ENCODE peak calls at places on chromosomes 11 and 22, in ten cellular contexts. One of them, this sample, is unnamed.

GRCh38 chr11:93271596-93271995 is 58.9 kb upstream of the DEUP1 start:
- DNase-seq in bronchial epithelial cell: no peak
- DNase-seq in AG09309: no peak
- DNase-seq in fibroblast of the aortic adventitia: no peak
- DNase-seq in stomach: no peak
- DNase-seq in tibial nerve: no peak
- DNase-seq in heart left ventricle: no peak
- DNase-seq in thoracic aorta: no peak
- DNase-seq in right atrium auricular region: no peak
- DNase-seq in cardiac fibroblast: no peak
- DNase-seq in this sample: no peak

GRCh38 chr11:116282481-116282880 is 490.3 kb downstream of the BUD13 start:
- DNase-seq in bronchial epithelial cell: no peak
- DNase-seq in AG09309: no peak
- DNase-seq in fibroblast of the aortic adventitia: no peak
- DNase-seq in stomach: no peak
- DNase-seq in tibial nerve: no peak
- DNase-seq in heart left ventricle: no peak
- DNase-seq in thoracic aorta: no peak
- DNase-seq in right atrium auricular region: no peak
- DNase-seq in cardiac fibroblast: no peak
- DNase-seq in this sample: no peak

GRCh38 chr22:35219012-35219411 is 38.3 kb upstream of the HMGXB4 start:
- DNase-seq in bronchial epithelial cell: peak; percentile 33
- DNase-seq in AG09309: peak; percentile 40
- DNase-seq in fibroblast of the aortic adventitia: peak; percentile 6
- DNase-seq in stomach: no peak
- DNase-seq in tibial nerve: no peak
- DNase-seq in heart left ventricle: no peak
- DNase-seq in thoracic aorta: no peak
- DNase-seq in right atrium auricular region: no peak
- DNase-seq in cardiac fibroblast: peak; percentile 56
- DNase-seq in this sample: peak; percentile 79

GRCh38 chr11:117197516-117198456 is 1.4 kb upstream of the TAGLN start:
- DNase-seq in bronchial epithelial cell: peak; percentile 12
- DNase-seq in AG09309: no peak
- DNase-seq in fibroblast of the aortic adventitia: no peak
- DNase-seq in stomach: peak; percentile 57
- DNase-seq in tibial nerve: no peak
- DNase-seq in heart left ventricle: peak; percentile 33
- DNase-seq in thoracic aorta: no peak
- DNase-seq in right atrium auricular region: no peak
- DNase-seq in cardiac fibroblast: peak; percentile 57
- DNase-seq in this sample: no peak

GRCh38 chr11:30586251-30587144 is at the start of gene MPPED2:
- DNase-seq in bronchial epithelial cell: no peak
- DNase-seq in AG09309: no peak
- DNase-seq in fibroblast of the aortic adventitia: peak; percentile 2
- DNase-seq in stomach: no peak
- DNase-seq in tibial nerve: no peak
- DNase-seq in heart left ventricle: peak; percentile 59
- DNase-seq in thoracic aorta: no peak
- DNase-seq in right atrium auricular region: no peak
- DNase-seq in cardiac fibroblast: no peak
- DNase-seq in this sample: no peak

GRCh38 chr11:124481365-124482323 is 36.1 kb upstream of the OR8B8 start:
- DNase-seq in bronchial epithelial cell: peak; percentile 47
- DNase-seq in AG09309: no peak
- DNase-seq in fibroblast of the aortic adventitia: peak; percentile 39
- DNase-seq in stomach: no peak
- DNase-seq in tibial nerve: no peak
- DNase-seq in heart left ventricle: peak; percentile 39
- DNase-seq in thoracic aorta: no peak
- DNase-seq in right atrium auricular region: no peak
- DNase-seq in cardiac fibroblast: peak; percentile 80
- DNase-seq in this sample: peak; percentile 22

GRCh38 chr22:38423512-38424503 is 31.2 kb downstream of the KCNJ4 start:
- DNase-seq in bronchial epithelial cell: peak; percentile 10
- DNase-seq in AG09309: no peak
- DNase-seq in fibroblast of the aortic adventitia: no peak
- DNase-seq in stomach: no peak
- DNase-seq in tibial nerve: no peak
- DNase-seq in heart left ventricle: no peak
- DNase-seq in thoracic aorta: no peak
- DNase-seq in right atrium auricular region: no peak
- DNase-seq in cardiac fibroblast: no peak
- DNase-seq in this sample: no peak

GRCh38 chr11:69355346-69355940 is 61.5 kb downstream of the MYEOV start:
- DNase-seq in bronchial epithelial cell: no peak
- DNase-seq in AG09309: no peak
- DNase-seq in fibroblast of the aortic adventitia: no peak
- DNase-seq in stomach: peak; percentile 15
- DNase-seq in tibial nerve: no peak
- DNase-seq in heart left ventricle: no peak
- DNase-seq in thoracic aorta: no peak
- DNase-seq in right atrium auricular region: peak; percentile 52
- DNase-seq in cardiac fibroblast: no peak
- DNase-seq in this sample: no peak

GRCh38 chr22:31622980-31623379 is 39.0 kb downstream of the PISD start:
- DNase-seq in bronchial epithelial cell: no peak
- DNase-seq in AG09309: no peak
- DNase-seq in fibroblast of the aortic adventitia: no peak
- DNase-seq in stomach: no peak
- DNase-seq in tibial nerve: no peak
- DNase-seq in heart left ventricle: no peak
- DNase-seq in thoracic aorta: no peak
- DNase-seq in right atrium auricular region: no peak
- DNase-seq in cardiac fibroblast: no peak
- DNase-seq in this sample: no peak

DNA sequence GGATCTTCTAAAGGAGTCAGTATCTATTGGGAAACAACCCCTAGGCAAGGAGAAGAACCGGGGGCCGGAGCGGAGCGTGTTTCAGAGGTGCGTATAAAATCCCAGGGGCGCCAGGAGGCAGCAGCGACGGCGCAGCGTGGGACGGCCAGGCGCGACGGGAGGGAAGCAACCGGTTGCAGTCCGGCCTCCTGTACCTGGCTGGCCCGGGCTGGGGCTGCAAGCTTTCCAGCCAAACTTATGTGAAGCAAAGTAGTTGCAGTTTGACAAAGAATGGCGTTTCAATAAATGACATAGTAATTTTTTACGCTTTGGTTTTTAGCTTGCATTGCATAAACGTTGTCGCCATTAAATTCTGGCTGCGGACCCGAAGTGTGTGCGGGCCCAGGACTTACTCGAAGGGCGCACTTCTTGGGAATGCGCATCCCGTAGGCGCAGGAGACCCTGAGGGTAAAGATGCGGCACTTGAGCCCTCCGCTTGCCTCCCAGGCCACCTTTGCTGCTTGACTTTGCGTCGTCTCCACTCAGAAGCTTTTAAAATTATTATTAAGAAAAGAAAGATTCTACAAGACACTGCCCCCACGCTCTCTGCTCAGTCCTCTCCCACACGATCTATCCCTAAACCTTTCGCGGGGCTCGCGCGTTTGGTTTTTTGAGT is 1.5 kb upstream of the WT1 start:
- DNase-seq in bronchial epithelial cell: no peak
- DNase-seq in AG09309: no peak
- DNase-seq in fibroblast of the aortic adventitia: no peak
- DNase-seq in stomach: no peak
- DNase-seq in tibial nerve: no peak
- DNase-seq in heart left ventricle: no peak
- DNase-seq in thoracic aorta: no peak
- DNase-seq in right atrium auricular region: no peak
- DNase-seq in cardiac fibroblast: peak; percentile 23
- DNase-seq in this sample: no peak
- TF ChIP-seq CTCF in bronchial epithelial cell: no peak
- TF ChIP-seq CTCF in AG09309: no peak
- TF ChIP-seq CTCF in fibroblast of the aortic adventitia: no peak
- TF ChIP-seq CTCF in stomach: no peak
- TF ChIP-seq CTCF in tibial nerve: no peak
- TF ChIP-seq CTCF in heart left ventricle: no peak
- TF ChIP-seq CTCF in thoracic aorta: no peak
- TF ChIP-seq CTCF in right atrium auricular region: no peak
- TF ChIP-seq CTCF in cardiac fibroblast: no peak
- TF ChIP-seq CTCF in this sample: no peak

DNA sequence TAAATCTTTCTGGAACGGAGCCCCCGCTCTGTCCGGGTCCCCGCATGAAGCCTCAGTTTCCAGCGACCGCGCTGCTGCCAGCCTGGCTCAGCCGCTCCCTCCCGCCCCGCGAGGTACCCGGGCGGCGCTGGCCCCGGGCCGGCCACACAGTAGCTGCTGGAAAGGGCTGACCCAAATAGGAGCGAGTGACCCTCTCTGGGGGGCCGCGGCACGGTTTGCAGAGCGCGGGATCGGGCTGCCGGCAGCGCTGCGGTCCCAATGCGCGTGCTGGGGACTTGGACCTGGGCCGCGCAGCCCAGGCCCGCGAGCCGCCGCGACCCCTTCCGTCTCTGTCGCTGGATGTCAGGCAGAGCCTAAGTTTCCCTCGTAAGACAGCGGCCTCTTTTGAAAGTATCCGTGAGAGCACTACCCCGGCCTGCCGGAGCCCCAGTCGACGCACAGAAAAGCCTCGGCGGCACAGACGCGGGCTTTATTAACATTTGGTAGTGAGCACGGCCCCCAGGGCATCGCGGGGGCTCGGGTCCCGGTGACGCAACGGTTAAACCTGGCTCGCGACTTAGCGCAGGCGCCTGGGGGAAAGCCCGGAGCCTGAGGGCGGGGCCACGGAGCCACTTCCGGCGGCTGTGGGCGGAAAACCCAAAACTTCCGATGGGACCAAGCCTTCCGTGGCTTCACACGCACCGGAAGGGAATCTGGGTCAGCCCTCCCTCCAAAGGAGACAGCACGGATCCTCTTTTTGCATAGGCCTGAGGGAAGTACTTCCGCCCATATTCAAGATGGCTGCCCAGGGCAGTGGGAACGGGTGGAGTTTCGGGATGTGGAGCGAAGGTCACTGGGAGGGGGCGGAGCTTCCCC is 14.9 kb downstream of the BAD start:
- DNase-seq in bronchial epithelial cell: peak; percentile 98
- DNase-seq in AG09309: peak; percentile 100
- DNase-seq in fibroblast of the aortic adventitia: peak; percentile 100
- DNase-seq in stomach: peak; percentile 98
- DNase-seq in tibial nerve: peak; percentile 97
- DNase-seq in heart left ventricle: peak; percentile 98
- DNase-seq in thoracic aorta: peak; percentile 93
- DNase-seq in right atrium auricular region: peak; percentile 99
- DNase-seq in cardiac fibroblast: peak; percentile 100
- DNase-seq in this sample: peak; percentile 100
- TF ChIP-seq CTCF in bronchial epithelial cell: peak; percentile 10
- TF ChIP-seq CTCF in AG09309: no peak
- TF ChIP-seq CTCF in fibroblast of the aortic adventitia: no peak
- TF ChIP-seq CTCF in stomach: no peak
- TF ChIP-seq CTCF in tibial nerve: peak; percentile 19
- TF ChIP-seq CTCF in heart left ventricle: no peak
- TF ChIP-seq CTCF in thoracic aorta: no peak
- TF ChIP-seq CTCF in right atrium auricular region: peak; percentile 55
- TF ChIP-seq CTCF in cardiac fibroblast: no peak
- TF ChIP-seq CTCF in this sample: peak; percentile 42

GRCh38 chr11:95363710-95364109 is 132.7 kb upstream of the SESN3 start:
- DNase-seq in bronchial epithelial cell: no peak
- DNase-seq in AG09309: no peak
- DNase-seq in fibroblast of the aortic adventitia: no peak
- DNase-seq in stomach: no peak
- DNase-seq in tibial nerve: no peak
- DNase-seq in heart left ventricle: no peak
- DNase-seq in thoracic aorta: no peak
- DNase-seq in right atrium auricular region: no peak
- DNase-seq in cardiac fibroblast: no peak
- DNase-seq in this sample: no peak
- TF ChIP-seq CTCF in bronchial epithelial cell: no peak
- TF ChIP-seq CTCF in AG09309: no peak
- TF ChIP-seq CTCF in fibroblast of the aortic adventitia: no peak
- TF ChIP-seq CTCF in stomach: no peak
- TF ChIP-seq CTCF in tibial nerve: no peak
- TF ChIP-seq CTCF in heart left ventricle: no peak
- TF ChIP-seq CTCF in thoracic aorta: no peak
- TF ChIP-seq CTCF in right atrium auricular region: no peak
- TF ChIP-seq CTCF in cardiac fibroblast: no peak
- TF ChIP-seq CTCF in this sample: no peak

GRCh38 chr11:89437317-89437716 is 53.9 kb downstream of the NOX4 start:
- DNase-seq in bronchial epithelial cell: no peak
- DNase-seq in AG09309: no peak
- DNase-seq in fibroblast of the aortic adventitia: no peak
- DNase-seq in stomach: no peak
- DNase-seq in tibial nerve: no peak
- DNase-seq in heart left ventricle: no peak
- DNase-seq in thoracic aorta: no peak
- DNase-seq in right atrium auricular region: no peak
- DNase-seq in cardiac fibroblast: no peak
- DNase-seq in this sample: no peak
- TF ChIP-seq CTCF in bronchial epithelial cell: no peak
- TF ChIP-seq CTCF in AG09309: no peak
- TF ChIP-seq CTCF in fibroblast of the aortic adventitia: no peak
- TF ChIP-seq CTCF in stomach: no peak
- TF ChIP-seq CTCF in tibial nerve: no peak
- TF ChIP-seq CTCF in heart left ventricle: no peak
- TF ChIP-seq CTCF in thoracic aorta: no peak
- TF ChIP-seq CTCF in right atrium auricular region: no peak
- TF ChIP-seq CTCF in cardiac fibroblast: no peak
- TF ChIP-seq CTCF in this sample: no peak

GRCh38 chr11:60647087-60647486 is 52.3 kb upstream of the MS4A8 start:
- DNase-seq in bronchial epithelial cell: no peak
- DNase-seq in AG09309: no peak
- DNase-seq in fibroblast of the aortic adventitia: no peak
- DNase-seq in stomach: no peak
- DNase-seq in tibial nerve: no peak
- DNase-seq in heart left ventricle: no peak
- DNase-seq in thoracic aorta: no peak
- DNase-seq in right atrium auricular region: no peak
- DNase-seq in cardiac fibroblast: no peak
- DNase-seq in this sample: no peak
- TF ChIP-seq CTCF in bronchial epithelial cell: no peak
- TF ChIP-seq CTCF in AG09309: no peak
- TF ChIP-seq CTCF in fibroblast of the aortic adventitia: no peak
- TF ChIP-seq CTCF in stomach: no peak
- TF ChIP-seq CTCF in tibial nerve: no peak
- TF ChIP-seq CTCF in heart left ventricle: no peak
- TF ChIP-seq CTCF in thoracic aorta: no peak
- TF ChIP-seq CTCF in right atrium auricular region: no peak
- TF ChIP-seq CTCF in cardiac fibroblast: no peak
- TF ChIP-seq CTCF in this sample: no peak